ENCODE peak calls at places on chromosomes 3 and 15, in seven cellular contexts. U is breast epithelium, V is mammary epithelial cell, G is iPS-NIHi11, W is hippocampal formation, I is tibial artery, K is ACHN. M is an unnamed sample.

GRCh38 chr15:101133751-101134261 is 118.0 kb downstream of the CHSY1 start:
- DNase-seq in U (no peak), V (no peak), G (peak; percentile 56), W (no peak), I (no peak), K (no peak), M (no peak)

GRCh38 chr3:139982404-139982803 is 47.4 kb downstream of the CLSTN2 start:
- DNase-seq in U (no peak), V (no peak), G (peak; percentile 19), W (no peak), I (no peak), K (peak; percentile 1), M (no peak)

GRCh38 chr3:86890997-86891396 is 100.0 kb downstream of the VGLL3 start:
- DNase-seq in U (no peak), V (no peak), G (peak; percentile 11), W (no peak), I (no peak), K (no peak), M (no peak)

GRCh38 chr3:67648701-67649100 is 5.7 kb downstream of the SUCLG2 start:
- DNase-seq in U (no peak), V (no peak), G (no peak), W (no peak), I (no peak), K (peak; percentile 75), M (no peak)

GRCh38 chr3:52041118-52041847 is 15.1 kb downstream of the DUSP7 start:
- DNase-seq in U (no peak), V (no peak), G (peak; percentile 66), W (peak; percentile 87), I (no peak), K (peak; percentile 18), M (peak; percentile 65)

GRCh38 chr3:11305509-11305908 is 33.3 kb downstream of the ATG7 start:
- DNase-seq in U (no peak), V (peak; percentile 15), G (no peak), W (no peak), I (no peak), K (no peak), M (no peak)

GRCh38 chr3:15315003-15315402 is 17.4 kb downstream of the SH3BP5 start:
- DNase-seq in U (no peak), V (no peak), G (no peak), W (no peak), I (peak; percentile 86), K (no peak), M (no peak)

GRCh38 chr3:185851959-185852358 is 27.1 kb upstream of the IGF2BP2 start:
- DNase-seq in U (no peak), V (no peak), G (no peak), W (no peak), I (no peak), K (no peak), M (no peak)

GRCh38 chr3:105860649-105861048 is 8.2 kb downstream of the CBLB start:
- DNase-seq in U (no peak), V (no peak), G (no peak), W (no peak), I (no peak), K (no peak), M (no peak)

GRCh38 chr15:59299919-59300617 is 72.6 kb downstream of the MYO1E start:
- DNase-seq in U (peak; percentile 80), V (peak; percentile 97), G (peak; percentile 34), W (peak; percentile 22), I (peak; percentile 92), K (peak; percentile 94), M (no peak)

GRCh38 chr3:49813497-49814174 is at the start of gene UBA7:
- DNase-seq in U (peak; percentile 39), V (peak; percentile 52), G (no peak), W (peak; percentile 60), I (peak; percentile 75), K (peak; percentile 54), M (no peak)

GRCh38 chr3:48614044-48614443 is 4.6 kb upstream of the UQCRC1 start:
- DNase-seq in U (no peak), V (peak; percentile 76), G (no peak), W (no peak), I (no peak), K (no peak), M (no peak)

GRCh38 chr15:32956006-32956405 is 238.2 kb downstream of the GREM1 start:
- DNase-seq in U (no peak), V (peak; percentile 25), G (peak; percentile 45), W (peak; percentile 14), I (no peak), K (peak; percentile 52), M (no peak)

GRCh38 chr3:87260270-87260669 is 16.1 kb downstream of the POU1F1 start:
- DNase-seq in U (no peak), V (peak; percentile 24), G (peak; percentile 23), W (peak; percentile 42), I (no peak), K (peak; percentile 68), M (no peak)

M was measured in caudate nucleus.